ENCODE peak calls at places on chromosomes 13 and 19, in nine cellular contexts. One of them, this sample, is unnamed.
A peak's percentile ranks its signal among the peaks of the same experiment; 100 is the strongest.

GRCh38 chr19:16066611-16067104 is 9.6 kb upstream of the TPM4 start:
- DNase-seq in WTC11: no peak
- DNase-seq in A549: no peak
- DNase-seq in HCT116: peak; percentile 80
- DNase-seq in K562: peak; percentile 72
- DNase-seq in endothelial cell of umbilical vein: peak; percentile 86
- DNase-seq in SK-N-SH: peak; percentile 62
- DNase-seq in HepG2: peak; percentile 81
- DNase-seq in GM12878: no peak
- DNase-seq in this sample: peak; percentile 82

GRCh38 chr13:110855363-110855762 is 59.5 kb downstream of the ANKRD10 start:
- DNase-seq in SK-N-SH: no peak
- DNase-seq in K562: no peak
- DNase-seq in HepG2: no peak
- DNase-seq in A549: no peak
- DNase-seq in HCT116: no peak
- DNase-seq in GM12878: no peak
- DNase-seq in WTC11: no peak
- DNase-seq in endothelial cell of umbilical vein: no peak
- DNase-seq in this sample: no peak

GRCh38 chr13:24692541-24692940 is 12.3 kb downstream of the ATP12A start:
- DNase-seq in endothelial cell of umbilical vein: no peak
- DNase-seq in SK-N-SH: no peak
- DNase-seq in A549: no peak
- DNase-seq in GM12878: no peak
- DNase-seq in K562: no peak
- DNase-seq in WTC11: no peak
- DNase-seq in HepG2: no peak
- DNase-seq in HCT116: no peak
- DNase-seq in this sample: no peak

GRCh38 chr13:45209229-45209628 is 8.4 kb upstream of the KCTD4 start:
- DNase-seq in K562: no peak
- DNase-seq in HCT116: no peak
- DNase-seq in GM12878: no peak
- DNase-seq in SK-N-SH: no peak
- DNase-seq in WTC11: no peak
- DNase-seq in A549: no peak
- DNase-seq in endothelial cell of umbilical vein: no peak
- DNase-seq in HepG2: no peak
- DNase-seq in this sample: peak; percentile 24

GRCh38 chr19:54478677-54479266 is 5.7 kb upstream of the CDC42EP5 start:
- DNase-seq in HCT116: peak; percentile 53
- DNase-seq in K562: peak; percentile 50
- DNase-seq in A549: no peak
- DNase-seq in WTC11: peak; percentile 76
- DNase-seq in endothelial cell of umbilical vein: peak; percentile 54
- DNase-seq in GM12878: no peak
- DNase-seq in SK-N-SH: peak; percentile 57
- DNase-seq in HepG2: peak; percentile 59
- DNase-seq in this sample: peak; percentile 53

GRCh38 chr13:73849292-73849691 is 284.9 kb downstream of the KLF12 start:
- DNase-seq in A549: peak; percentile 1
- DNase-seq in HCT116: peak; percentile 26
- DNase-seq in WTC11: peak; percentile 35
- DNase-seq in endothelial cell of umbilical vein: peak; percentile 36
- DNase-seq in GM12878: no peak
- DNase-seq in SK-N-SH: no peak
- DNase-seq in K562: no peak
- DNase-seq in HepG2: peak; percentile 17
- DNase-seq in this sample: peak; percentile 12

GRCh38 chr13:114093118-114093517 is 39.3 kb downstream of the RASA3 start:
- DNase-seq in GM12878: no peak
- DNase-seq in HepG2: no peak
- DNase-seq in SK-N-SH: no peak
- DNase-seq in endothelial cell of umbilical vein: no peak
- DNase-seq in A549: no peak
- DNase-seq in WTC11: no peak
- DNase-seq in K562: no peak
- DNase-seq in HCT116: no peak
- DNase-seq in this sample: no peak

GRCh38 chr19:1237754-1238372 is at the start of gene CBARP:
- DNase-seq in HepG2: no peak
- DNase-seq in endothelial cell of umbilical vein: no peak
- DNase-seq in HCT116: no peak
- DNase-seq in GM12878: no peak
- DNase-seq in K562: peak; percentile 72
- DNase-seq in A549: no peak
- DNase-seq in WTC11: peak; percentile 54
- DNase-seq in SK-N-SH: peak; percentile 91
- DNase-seq in this sample: no peak

GRCh38 chr13:45156565-45157361 is 36.5 kb downstream of the GTF2F2 start:
- DNase-seq in HCT116: no peak
- DNase-seq in HepG2: no peak
- DNase-seq in SK-N-SH: no peak
- DNase-seq in endothelial cell of umbilical vein: no peak
- DNase-seq in GM12878: no peak
- DNase-seq in K562: no peak
- DNase-seq in A549: no peak
- DNase-seq in WTC11: no peak
- DNase-seq in this sample: no peak

GRCh38 chr13:41452462-41452861 is 4.9 kb upstream of the RGCC start:
- DNase-seq in GM12878: no peak
- DNase-seq in WTC11: no peak
- DNase-seq in SK-N-SH: no peak
- DNase-seq in A549: no peak
- DNase-seq in HCT116: no peak
- DNase-seq in endothelial cell of umbilical vein: no peak
- DNase-seq in K562: no peak
- DNase-seq in HepG2: no peak
- DNase-seq in this sample: no peak

GRCh38 chr13:98048263-98048662 is 94.6 kb upstream of the FARP1 start:
- DNase-seq in HepG2: no peak
- DNase-seq in K562: no peak
- DNase-seq in HCT116: no peak
- DNase-seq in WTC11: no peak
- DNase-seq in SK-N-SH: no peak
- DNase-seq in endothelial cell of umbilical vein: no peak
- DNase-seq in A549: no peak
- DNase-seq in GM12878: no peak
- DNase-seq in this sample: no peak

GRCh38 chr13:50677687-50678463 is 165.6 kb downstream of the DLEU7 start:
- DNase-seq in K562: no peak
- DNase-seq in endothelial cell of umbilical vein: no peak
- DNase-seq in WTC11: no peak
- DNase-seq in SK-N-SH: no peak
- DNase-seq in HCT116: no peak
- DNase-seq in HepG2: no peak
- DNase-seq in A549: no peak
- DNase-seq in GM12878: no peak
- DNase-seq in this sample: no peak

GRCh38 chr13:35833571-35834305 is 297.4 kb downstream of the DCLK1 start:
- DNase-seq in WTC11: no peak
- DNase-seq in A549: no peak
- DNase-seq in endothelial cell of umbilical vein: no peak
- DNase-seq in K562: no peak
- DNase-seq in HepG2: no peak
- DNase-seq in HCT116: no peak
- DNase-seq in SK-N-SH: no peak
- DNase-seq in GM12878: no peak
- DNase-seq in this sample: no peak

GRCh38 chr19:58544591-58545285 is 874 bp downstream of the TRIM28 start:
- DNase-seq in WTC11: peak; percentile 66
- DNase-seq in HCT116: no peak
- DNase-seq in GM12878: no peak
- DNase-seq in A549: peak; percentile 75
- DNase-seq in HepG2: no peak
- DNase-seq in endothelial cell of umbilical vein: peak; percentile 37
- DNase-seq in SK-N-SH: peak; percentile 96
- DNase-seq in K562: peak; percentile 92
- DNase-seq in this sample: no peak

GRCh38 chr13:29196409-29197074 is 376.4 kb downstream of the MTUS2 start:
- DNase-seq in K562: no peak
- DNase-seq in WTC11: no peak
- DNase-seq in SK-N-SH: no peak
- DNase-seq in GM12878: peak; percentile 58
- DNase-seq in HepG2: no peak
- DNase-seq in HCT116: no peak
- DNase-seq in A549: no peak
- DNase-seq in endothelial cell of umbilical vein: no peak
- DNase-seq in this sample: no peak

GRCh38 chr13:93726173-93727019 is 499.8 kb downstream of the GPC6 start:
- DNase-seq in K562: no peak
- DNase-seq in HepG2: no peak
- DNase-seq in endothelial cell of umbilical vein: no peak
- DNase-seq in GM12878: no peak
- DNase-seq in WTC11: no peak
- DNase-seq in SK-N-SH: no peak
- DNase-seq in HCT116: no peak
- DNase-seq in A549: no peak
- DNase-seq in this sample: no peak

GRCh38 chr13:93727301-93728141 is 500.9 kb downstream of the GPC6 start:
- DNase-seq in K562: no peak
- DNase-seq in HCT116: no peak
- DNase-seq in GM12878: no peak
- DNase-seq in A549: no peak
- DNase-seq in endothelial cell of umbilical vein: no peak
- DNase-seq in WTC11: no peak
- DNase-seq in HepG2: peak; percentile 46
- DNase-seq in SK-N-SH: no peak
- DNase-seq in this sample: no peak

GRCh38 chr13:93736111-93736510 is 509.5 kb downstream of the GPC6 start:
- DNase-seq in WTC11: no peak
- DNase-seq in HCT116: no peak
- DNase-seq in SK-N-SH: no peak
- DNase-seq in endothelial cell of umbilical vein: no peak
- DNase-seq in HepG2: no peak
- DNase-seq in K562: no peak
- DNase-seq in A549: no peak
- DNase-seq in GM12878: no peak
- DNase-seq in this sample: no peak

GRCh38 chr13:93729383-93729782 is 502.8 kb downstream of the GPC6 start:
- DNase-seq in HepG2: no peak
- DNase-seq in WTC11: no peak
- DNase-seq in endothelial cell of umbilical vein: no peak
- DNase-seq in HCT116: no peak
- DNase-seq in GM12878: no peak
- DNase-seq in K562: no peak
- DNase-seq in A549: no peak
- DNase-seq in SK-N-SH: no peak
- DNase-seq in this sample: no peak

DNA sequence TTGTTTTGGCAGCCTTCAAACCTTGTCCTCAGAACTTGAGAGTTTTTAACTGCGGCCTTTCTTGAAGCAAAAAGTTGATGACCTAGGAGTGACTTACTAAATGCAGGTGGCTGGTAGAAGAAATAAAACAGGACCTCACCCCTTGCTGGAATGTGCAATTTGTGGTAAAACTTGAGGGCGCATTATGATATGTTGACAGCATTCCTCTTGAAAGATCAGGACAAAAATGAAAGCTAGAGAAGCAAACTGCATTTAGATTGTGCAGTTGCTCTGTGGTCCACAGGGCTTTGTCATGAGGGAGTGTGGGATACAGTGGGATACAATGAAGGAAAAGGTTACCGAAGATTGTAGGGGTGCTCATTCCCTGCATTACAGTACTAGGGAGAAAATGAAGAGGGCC is 504.2 kb downstream of the GPC6 start:
- DNase-seq in GM12878: no peak
- DNase-seq in HCT116: no peak
- DNase-seq in WTC11: no peak
- DNase-seq in SK-N-SH: no peak
- DNase-seq in endothelial cell of umbilical vein: no peak
- DNase-seq in HepG2: no peak
- DNase-seq in K562: no peak
- DNase-seq in A549: no peak
- DNase-seq in this sample: no peak
- TF ChIP-seq MAX in GM12878: no peak
- TF ChIP-seq MAX in HCT116: no peak
- TF ChIP-seq MAX in WTC11: no peak
- TF ChIP-seq MAX in SK-N-SH: no peak
- TF ChIP-seq MAX in endothelial cell of umbilical vein: no peak
- TF ChIP-seq MAX in HepG2: no peak
- TF ChIP-seq MAX in K562: no peak
- TF ChIP-seq MAX in A549: no peak
- TF ChIP-seq MAX in this sample: no peak

GRCh38 chr13:40152145-40152544 is 496.7 kb downstream of the COG6 start:
- DNase-seq in HepG2: no peak
- DNase-seq in A549: peak; percentile 8
- DNase-seq in endothelial cell of umbilical vein: peak; percentile 88
- DNase-seq in GM12878: no peak
- DNase-seq in WTC11: no peak
- DNase-seq in K562: peak; percentile 6
- DNase-seq in SK-N-SH: no peak
- DNase-seq in HCT116: peak; percentile 54
- DNase-seq in this sample: no peak
- TF ChIP-seq CTCF in HepG2: no peak
- TF ChIP-seq CTCF in A549: no peak
- TF ChIP-seq CTCF in endothelial cell of umbilical vein: peak; percentile 13
- TF ChIP-seq CTCF in GM12878: no peak
- TF ChIP-seq CTCF in WTC11: no peak
- TF ChIP-seq CTCF in K562: no peak
- TF ChIP-seq CTCF in SK-N-SH: peak; percentile 36
- TF ChIP-seq CTCF in HCT116: peak; percentile 15
- TF ChIP-seq CTCF in this sample: no peak

DNA sequence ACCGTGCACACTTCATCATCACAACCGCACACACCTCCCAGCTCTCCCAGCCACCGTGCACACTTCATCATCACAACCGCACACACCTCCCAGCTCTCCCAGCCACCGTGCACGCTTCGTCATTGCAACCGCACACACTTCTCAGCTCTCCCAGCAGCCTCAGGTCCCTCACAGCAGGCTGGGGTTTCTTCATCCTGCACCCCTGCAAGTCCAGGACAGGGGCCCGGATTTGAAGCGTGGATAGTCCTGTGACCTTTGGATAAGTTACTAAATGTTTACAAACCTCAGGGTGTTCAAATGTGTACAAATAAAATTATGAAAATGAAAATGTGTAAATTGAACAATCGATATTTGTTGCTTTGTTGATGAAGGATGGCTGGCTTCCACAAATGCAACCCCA is 74.0 kb downstream of the SPACA7 start:
- DNase-seq in A549: no peak
- DNase-seq in WTC11: no peak
- DNase-seq in GM12878: no peak
- DNase-seq in HCT116: no peak
- DNase-seq in SK-N-SH: no peak
- DNase-seq in HepG2: no peak
- DNase-seq in K562: no peak
- DNase-seq in endothelial cell of umbilical vein: no peak
- DNase-seq in this sample: no peak
- TF ChIP-seq MAX in A549: no peak
- TF ChIP-seq MAX in WTC11: no peak
- TF ChIP-seq MAX in GM12878: no peak
- TF ChIP-seq MAX in HCT116: no peak
- TF ChIP-seq MAX in SK-N-SH: no peak
- TF ChIP-seq MAX in HepG2: no peak
- TF ChIP-seq MAX in K562: no peak
- TF ChIP-seq MAX in endothelial cell of umbilical vein: no peak
- TF ChIP-seq MAX in this sample: no peak

DNA sequence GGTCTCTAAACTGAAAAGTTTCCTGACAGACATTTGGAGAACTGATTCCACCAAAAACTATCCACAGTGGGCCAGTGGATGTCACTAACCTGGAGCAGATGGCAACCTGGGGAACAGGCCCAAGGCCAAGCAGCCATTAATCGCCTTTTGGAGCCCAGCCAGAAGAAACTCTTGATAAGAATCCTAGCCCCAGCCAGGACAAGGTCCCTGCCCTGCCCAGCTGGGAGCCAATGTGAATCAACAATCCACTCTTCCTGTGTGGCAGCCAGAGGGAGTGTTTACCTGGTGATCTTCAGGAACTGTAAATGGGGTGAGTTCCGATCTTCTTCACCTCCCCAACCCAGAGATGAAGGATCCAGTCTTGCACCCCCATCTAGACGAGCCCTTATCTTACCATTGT is 14.5 kb upstream of the IGSF23 start:
- DNase-seq in endothelial cell of umbilical vein: no peak
- DNase-seq in SK-N-SH: no peak
- DNase-seq in A549: no peak
- DNase-seq in GM12878: no peak
- DNase-seq in HCT116: no peak
- DNase-seq in HepG2: no peak
- DNase-seq in K562: peak; percentile 27
- DNase-seq in WTC11: no peak
- DNase-seq in this sample: no peak
- TF ChIP-seq CTCF in endothelial cell of umbilical vein: no peak
- TF ChIP-seq CTCF in SK-N-SH: no peak
- TF ChIP-seq CTCF in A549: no peak
- TF ChIP-seq CTCF in GM12878: no peak
- TF ChIP-seq CTCF in HCT116: no peak
- TF ChIP-seq CTCF in HepG2: no peak
- TF ChIP-seq CTCF in K562: no peak
- TF ChIP-seq CTCF in WTC11: no peak
- TF ChIP-seq CTCF in this sample: no peak